ENCODE peak calls at places on chromosomes 12 and 14, in ten cellular contexts. One of them, this sample, is unnamed.

GRCh38 chr12:106431839-106432411 is 74.4 kb downstream of the POLR3B start:
- DNase-seq in mucosa of descending colon: no peak
- DNase-seq in body of pancreas: no peak
- DNase-seq in HCT116: no peak
- DNase-seq in transverse colon: no peak
- DNase-seq in OCI-LY7: no peak
- DNase-seq in spleen: no peak
- DNase-seq in keratinocyte: no peak
- DNase-seq in psoas muscle: no peak
- DNase-seq in hepatocyte: no peak
- DNase-seq in this sample: no peak

GRCh38 chr14:55005071-55005470 is 21.8 kb downstream of the WDHD1 start:
- DNase-seq in mucosa of descending colon: no peak
- DNase-seq in body of pancreas: no peak
- DNase-seq in HCT116: no peak
- DNase-seq in transverse colon: no peak
- DNase-seq in OCI-LY7: no peak
- DNase-seq in spleen: no peak
- DNase-seq in keratinocyte: no peak
- DNase-seq in psoas muscle: no peak
- DNase-seq in hepatocyte: no peak
- DNase-seq in this sample: no peak

GRCh38 chr12:42728287-42728686 is 138.7 kb upstream of the PRICKLE1 start:
- DNase-seq in mucosa of descending colon: no peak
- DNase-seq in body of pancreas: no peak
- DNase-seq in HCT116: no peak
- DNase-seq in transverse colon: no peak
- DNase-seq in OCI-LY7: no peak
- DNase-seq in spleen: no peak
- DNase-seq in keratinocyte: no peak
- DNase-seq in psoas muscle: no peak
- DNase-seq in hepatocyte: no peak
- DNase-seq in this sample: no peak

GRCh38 chr12:65659681-65660080 is 164.6 kb upstream of the HMGA2 start:
- DNase-seq in mucosa of descending colon: no peak
- DNase-seq in body of pancreas: no peak
- DNase-seq in HCT116: no peak
- DNase-seq in transverse colon: no peak
- DNase-seq in OCI-LY7: no peak
- DNase-seq in spleen: no peak
- DNase-seq in keratinocyte: no peak
- DNase-seq in psoas muscle: no peak
- DNase-seq in hepatocyte: no peak
- DNase-seq in this sample: no peak

GRCh38 chr12:28237423-28237822 is 47.2 kb downstream of the CCDC91 start:
- DNase-seq in mucosa of descending colon: no peak
- DNase-seq in body of pancreas: no peak
- DNase-seq in HCT116: no peak
- DNase-seq in transverse colon: no peak
- DNase-seq in OCI-LY7: no peak
- DNase-seq in spleen: no peak
- DNase-seq in keratinocyte: no peak
- DNase-seq in psoas muscle: no peak
- DNase-seq in hepatocyte: no peak
- DNase-seq in this sample: no peak

GRCh38 chr12:25458047-25458552 is 95.0 kb downstream of the LMNTD1 start:
- DNase-seq in mucosa of descending colon: no peak
- DNase-seq in body of pancreas: peak; percentile 14
- DNase-seq in HCT116: peak; percentile 95
- DNase-seq in transverse colon: no peak
- DNase-seq in OCI-LY7: no peak
- DNase-seq in spleen: no peak
- DNase-seq in keratinocyte: peak; percentile 78
- DNase-seq in psoas muscle: no peak
- DNase-seq in hepatocyte: no peak
- DNase-seq in this sample: no peak

GRCh38 chr12:64609543-64610091 is 678 bp upstream of the RASSF3 start:
- DNase-seq in mucosa of descending colon: no peak
- DNase-seq in body of pancreas: no peak
- DNase-seq in HCT116: no peak
- DNase-seq in transverse colon: no peak
- DNase-seq in OCI-LY7: peak; percentile 46
- DNase-seq in spleen: no peak
- DNase-seq in keratinocyte: no peak
- DNase-seq in psoas muscle: no peak
- DNase-seq in hepatocyte: peak; percentile 11
- DNase-seq in this sample: peak; percentile 44

GRCh38 chr12:16691624-16692023 is 85.7 kb upstream of the LMO3 start:
- DNase-seq in mucosa of descending colon: no peak
- DNase-seq in body of pancreas: peak; percentile 79
- DNase-seq in HCT116: no peak
- DNase-seq in transverse colon: no peak
- DNase-seq in OCI-LY7: no peak
- DNase-seq in spleen: no peak
- DNase-seq in keratinocyte: no peak
- DNase-seq in psoas muscle: no peak
- DNase-seq in hepatocyte: no peak
- DNase-seq in this sample: no peak

GRCh38 chr14:39807271-39807670 is 375.0 kb upstream of the FBXO33 start:
- DNase-seq in mucosa of descending colon: no peak
- DNase-seq in body of pancreas: no peak
- DNase-seq in HCT116: no peak
- DNase-seq in transverse colon: no peak
- DNase-seq in OCI-LY7: no peak
- DNase-seq in spleen: no peak
- DNase-seq in keratinocyte: no peak
- DNase-seq in psoas muscle: no peak
- DNase-seq in hepatocyte: no peak
- DNase-seq in this sample: no peak

DNA sequence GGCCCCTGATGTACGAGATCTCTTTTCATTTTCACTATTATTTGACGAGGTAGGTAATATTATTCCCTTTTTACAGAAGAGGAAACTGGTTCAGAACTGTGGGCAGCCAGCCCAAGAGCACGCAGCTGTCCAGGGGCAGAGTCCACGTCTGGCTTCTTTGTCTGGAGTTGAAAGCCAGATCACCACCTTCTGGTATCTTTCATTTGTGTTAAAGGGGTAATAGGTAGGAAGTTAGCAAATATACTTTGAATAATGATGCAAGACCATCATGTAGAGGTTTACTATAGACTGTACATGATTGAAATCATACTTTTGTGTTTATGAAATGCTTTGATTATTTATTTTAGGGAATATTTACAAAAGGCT is 144.1 kb upstream of the AMIGO2 start:
- DNase-seq in mucosa of descending colon: peak; percentile 57
- DNase-seq in body of pancreas: peak; percentile 84
- DNase-seq in HCT116: no peak
- DNase-seq in transverse colon: peak; percentile 64
- DNase-seq in OCI-LY7: no peak
- DNase-seq in spleen: no peak
- DNase-seq in keratinocyte: no peak
- DNase-seq in psoas muscle: no peak
- DNase-seq in hepatocyte: peak; percentile 64
- DNase-seq in this sample: no peak
- H3K4me1 ChIP-seq in mucosa of descending colon: peaks cover 21% of the 10 kb centered on the region
- H3K4me1 ChIP-seq in body of pancreas: peaks cover 29% of the 10 kb centered on the region
- H3K4me1 ChIP-seq in HCT116: peaks cover 11% of the 10 kb centered on the region
- H3K4me1 ChIP-seq in transverse colon: peaks cover 30% of the 10 kb centered on the region
- H3K4me1 ChIP-seq in OCI-LY7: peaks cover 76% of the 10 kb centered on the region
- H3K4me1 ChIP-seq in spleen: peaks cover 98% of the 10 kb centered on the region
- H3K4me1 ChIP-seq in keratinocyte: peaks cover 34% of the 10 kb centered on the region
- H3K4me1 ChIP-seq in psoas muscle: no peaks in the 10 kb centered on the region
- H3K4me1 ChIP-seq in hepatocyte: peaks cover 32% of the 10 kb centered on the region
- H3K4me1 ChIP-seq in this sample: peaks cover 98% of the 10 kb centered on the region

DNA sequence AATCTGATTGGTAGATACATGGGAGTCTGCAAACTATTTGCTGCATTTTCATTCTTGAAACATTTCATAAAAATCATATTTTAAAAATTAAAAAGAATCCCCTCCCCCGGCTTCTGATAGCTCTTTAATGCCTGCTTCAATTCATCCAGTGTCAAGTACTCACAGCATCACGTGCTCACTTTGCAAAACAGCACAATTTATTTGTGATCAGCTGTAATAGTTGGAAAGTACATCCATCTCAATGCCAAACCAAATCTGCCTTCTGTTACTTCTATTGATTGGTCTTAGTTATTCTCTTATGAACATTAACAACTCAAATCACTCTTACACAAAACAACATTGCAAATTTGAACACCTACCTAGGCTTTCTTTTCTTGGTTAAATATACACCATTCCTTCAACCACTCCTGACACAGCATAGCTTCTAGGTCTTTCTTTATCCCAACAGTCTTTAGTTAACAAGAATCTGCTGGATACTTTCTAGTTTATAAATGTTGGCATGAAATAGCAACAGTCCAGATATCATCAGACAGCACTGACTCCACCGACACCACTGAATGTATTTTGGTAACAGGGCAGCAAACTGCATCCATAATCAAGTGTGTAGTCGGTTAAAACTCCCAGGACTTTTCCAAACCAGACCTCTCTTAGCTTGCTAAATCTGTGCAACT is 58.0 kb downstream of the PARP11 start:
- DNase-seq in mucosa of descending colon: no peak
- DNase-seq in body of pancreas: no peak
- DNase-seq in HCT116: no peak
- DNase-seq in transverse colon: no peak
- DNase-seq in OCI-LY7: no peak
- DNase-seq in spleen: no peak
- DNase-seq in keratinocyte: no peak
- DNase-seq in psoas muscle: no peak
- DNase-seq in hepatocyte: no peak
- DNase-seq in this sample: no peak
- H3K4me3 ChIP-seq in mucosa of descending colon: no peak overlapping the region
- H3K4me3 ChIP-seq in body of pancreas: no peak overlapping the region
- H3K4me3 ChIP-seq in HCT116: no peak overlapping the region
- H3K4me3 ChIP-seq in transverse colon: no peak overlapping the region
- H3K4me3 ChIP-seq in OCI-LY7: no peak overlapping the region
- H3K4me3 ChIP-seq in spleen: no peak overlapping the region
- H3K4me3 ChIP-seq in keratinocyte: no peak overlapping the region
- H3K4me3 ChIP-seq in psoas muscle: no peak overlapping the region
- H3K4me3 ChIP-seq in hepatocyte: no peak overlapping the region
- H3K4me3 ChIP-seq in this sample: no peak overlapping the region

GRCh38 chr12:51886021-51886710 is 1.7 kb upstream of the ANKRD33 start:
- DNase-seq in mucosa of descending colon: no peak
- DNase-seq in body of pancreas: peak; percentile 55
- DNase-seq in HCT116: no peak
- DNase-seq in transverse colon: peak; percentile 51
- DNase-seq in OCI-LY7: peak; percentile 73
- DNase-seq in spleen: peak; percentile 86
- DNase-seq in keratinocyte: no peak
- DNase-seq in psoas muscle: peak; percentile 70
- DNase-seq in hepatocyte: peak; percentile 72
- DNase-seq in this sample: peak; percentile 51

GRCh38 chr12:51884676-51885229 is 3.1 kb upstream of the ANKRD33 start:
- DNase-seq in mucosa of descending colon: no peak
- DNase-seq in body of pancreas: no peak
- DNase-seq in HCT116: peak; percentile 31
- DNase-seq in transverse colon: no peak
- DNase-seq in OCI-LY7: no peak
- DNase-seq in spleen: no peak
- DNase-seq in keratinocyte: peak; percentile 23
- DNase-seq in psoas muscle: no peak
- DNase-seq in hepatocyte: peak; percentile 72
- DNase-seq in this sample: no peak

GRCh38 chr12:51888316-51889215 is 663 bp downstream of the ANKRD33 start:
- DNase-seq in mucosa of descending colon: no peak
- DNase-seq in body of pancreas: no peak
- DNase-seq in HCT116: no peak
- DNase-seq in transverse colon: no peak
- DNase-seq in OCI-LY7: no peak
- DNase-seq in spleen: no peak
- DNase-seq in keratinocyte: no peak
- DNase-seq in psoas muscle: no peak
- DNase-seq in hepatocyte: no peak
- DNase-seq in this sample: no peak

GRCh38 chr12:51887476-51888315 is at the start of gene ANKRD33:
- DNase-seq in mucosa of descending colon: no peak
- DNase-seq in body of pancreas: peak; percentile 63
- DNase-seq in HCT116: no peak
- DNase-seq in transverse colon: peak; percentile 55
- DNase-seq in OCI-LY7: no peak
- DNase-seq in spleen: peak; percentile 83
- DNase-seq in keratinocyte: no peak
- DNase-seq in psoas muscle: peak; percentile 61
- DNase-seq in hepatocyte: peak; percentile 86
- DNase-seq in this sample: no peak

DNA sequence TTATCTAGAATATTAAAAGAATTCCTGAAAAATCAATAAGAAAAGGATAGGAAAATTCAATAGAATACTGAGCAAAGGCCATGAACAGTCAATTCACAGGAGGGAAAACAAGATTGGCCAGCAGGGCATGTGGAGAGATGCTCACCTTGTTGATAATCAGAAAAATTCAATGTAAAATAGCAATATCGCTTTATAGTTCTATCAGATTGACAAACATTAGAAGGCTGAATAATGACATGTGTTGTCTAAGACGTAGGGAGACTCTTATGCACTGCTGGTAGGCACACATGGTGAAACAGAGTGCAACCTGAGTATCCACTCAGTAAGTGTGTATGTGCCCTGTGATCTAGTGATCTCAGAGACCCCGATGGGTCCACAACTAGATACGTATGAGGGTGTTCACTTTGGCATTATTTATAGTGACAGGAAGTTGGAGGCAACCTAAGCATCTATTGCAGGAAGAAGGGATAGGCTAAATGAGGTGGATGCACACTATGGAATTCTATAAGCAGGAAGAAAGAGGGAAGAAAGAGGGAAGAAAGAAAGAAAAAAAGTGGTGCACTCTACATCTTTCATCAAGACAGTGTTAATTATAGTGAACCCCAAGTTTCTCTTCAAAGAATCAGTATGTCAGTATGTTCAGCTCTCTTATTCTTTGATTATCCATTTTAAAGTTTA is 3.8 kb upstream of the ANKRD33 start:
- DNase-seq in mucosa of descending colon: no peak
- DNase-seq in body of pancreas: no peak
- DNase-seq in HCT116: no peak
- DNase-seq in transverse colon: no peak
- DNase-seq in OCI-LY7: no peak
- DNase-seq in spleen: no peak
- DNase-seq in keratinocyte: no peak
- DNase-seq in psoas muscle: no peak
- DNase-seq in hepatocyte: no peak
- DNase-seq in this sample: no peak
- H3K36me3 ChIP-seq in mucosa of descending colon: no peaks in the 10 kb centered on the region
- H3K36me3 ChIP-seq in body of pancreas: no peaks in the 10 kb centered on the region
- H3K36me3 ChIP-seq in HCT116: no peaks in the 10 kb centered on the region
- H3K36me3 ChIP-seq in transverse colon: no peaks in the 10 kb centered on the region
- H3K36me3 ChIP-seq in OCI-LY7: no peaks in the 10 kb centered on the region
- H3K36me3 ChIP-seq in spleen: no peaks in the 10 kb centered on the region
- H3K36me3 ChIP-seq in keratinocyte: no peaks in the 10 kb centered on the region
- H3K36me3 ChIP-seq in psoas muscle: no peaks in the 10 kb centered on the region
- H3K36me3 ChIP-seq in hepatocyte: no peaks in the 10 kb centered on the region
- H3K36me3 ChIP-seq in this sample: no peaks in the 10 kb centered on the region

GRCh38 chr12:47520029-47520428 is 185.8 kb downstream of the RPAP3 start:
- DNase-seq in mucosa of descending colon: no peak
- DNase-seq in body of pancreas: no peak
- DNase-seq in HCT116: no peak
- DNase-seq in transverse colon: no peak
- DNase-seq in OCI-LY7: no peak
- DNase-seq in spleen: no peak
- DNase-seq in keratinocyte: no peak
- DNase-seq in psoas muscle: no peak
- DNase-seq in hepatocyte: no peak
- DNase-seq in this sample: no peak

GRCh38 chr12:47517122-47517521 is 188.7 kb downstream of the RPAP3 start:
- DNase-seq in mucosa of descending colon: no peak
- DNase-seq in body of pancreas: no peak
- DNase-seq in HCT116: no peak
- DNase-seq in transverse colon: no peak
- DNase-seq in OCI-LY7: no peak
- DNase-seq in spleen: no peak
- DNase-seq in keratinocyte: no peak
- DNase-seq in psoas muscle: no peak
- DNase-seq in hepatocyte: no peak
- DNase-seq in this sample: no peak
- H3K4me1 ChIP-seq in mucosa of descending colon: no peaks in the 10 kb centered on the region
- H3K4me1 ChIP-seq in body of pancreas: no peaks in the 10 kb centered on the region
- H3K4me1 ChIP-seq in HCT116: no peaks in the 10 kb centered on the region
- H3K4me1 ChIP-seq in transverse colon: no peaks in the 10 kb centered on the region
- H3K4me1 ChIP-seq in OCI-LY7: no peaks in the 10 kb centered on the region
- H3K4me1 ChIP-seq in spleen: no peaks in the 10 kb centered on the region
- H3K4me1 ChIP-seq in keratinocyte: no peaks in the 10 kb centered on the region
- H3K4me1 ChIP-seq in psoas muscle: no peaks in the 10 kb centered on the region
- H3K4me1 ChIP-seq in hepatocyte: no peaks in the 10 kb centered on the region
- H3K4me1 ChIP-seq in this sample: no peaks in the 10 kb centered on the region

This sample was measured in CD4-positive, alpha-beta memory T cell.